ENCODE peak calls at places on chromosomes 16 and 17, in nine cellular contexts. T is PC-3, P is kidney epithelial cell, Y is HFFc6, V is GM13976, M is AG09309, I is IMR-90, E is nephron progenitor cell, X is RWPE1. K is an unnamed sample.
A peak's percentile ranks its signal among the peaks of the same experiment; 100 is the strongest.

GRCh38 chr17:60716766-60717165 is 39.1 kb downstream of the BCAS3 start:
- DNase-seq in T (no peak), P (no peak), Y (no peak), V (no peak), M (no peak), I (no peak), E (no peak), X (no peak), K (no peak)

GRCh38 chr17:2749784-2750181 is 331 bp upstream of the CCDC92B start:
- DNase-seq in T (peak; percentile 66), P (peak; percentile 9), Y (peak; percentile 34), V (peak; percentile 95), M (no peak), I (peak; percentile 57), E (peak; percentile 93), X (peak; percentile 87), K (peak; percentile 62)

GRCh38 chr16:72060405-72060804 is 2.6 kb upstream of the HPR start:
- DNase-seq in T (no peak), P (no peak), Y (no peak), V (no peak), M (no peak), I (no peak), E (no peak), X (no peak), K (no peak)

GRCh38 chr16:65227041-65227835 is 105.4 kb upstream of the CDH11 start:
- DNase-seq in T (no peak), P (no peak), Y (no peak), V (no peak), M (no peak), I (no peak), E (no peak), X (no peak), K (no peak)

GRCh38 chr17:50272711-50273653 is 1.3 kb upstream of the TMEM92 start:
- DNase-seq in T (peak; percentile 63), P (no peak), Y (peak; percentile 25), V (peak; percentile 85), M (no peak), I (peak; percentile 27), E (peak; percentile 93), X (peak; percentile 46), K (no peak)

GRCh38 chr17:17456251-17456650 is 20.5 kb upstream of the MED9 start:
- DNase-seq in T (no peak), P (no peak), Y (no peak), V (no peak), M (no peak), I (no peak), E (no peak), X (no peak), K (no peak)

GRCh38 chr17:17206149-17206912 is at the start of gene PLD6:
- DNase-seq in T (peak; percentile 74), P (peak; percentile 5), Y (peak; percentile 77), V (peak; percentile 97), M (peak; percentile 16), I (peak; percentile 39), E (no peak), X (peak; percentile 79), K (peak; percentile 85)

GRCh38 chr16:22264786-22265185 is 32.4 kb upstream of the POLR3E start:
- DNase-seq in T (no peak), P (no peak), Y (peak; percentile 69), V (no peak), M (no peak), I (no peak), E (no peak), X (no peak), K (no peak)

GRCh38 chr17:47916489-47917208 is 20.6 kb downstream of the SP2 start:
- DNase-seq in T (no peak), P (no peak), Y (no peak), V (no peak), M (no peak), I (no peak), E (no peak), X (no peak), K (no peak)

GRCh38 chr17:58332720-58333395 is 4.3 kb upstream of the TSPOAP1 start:
- DNase-seq in T (no peak), P (no peak), Y (no peak), V (no peak), M (no peak), I (no peak), E (no peak), X (no peak), K (peak; percentile 38)

GRCh38 chr16:11327277-11328171 is 17.7 kb upstream of the RMI2 start:
- DNase-seq in T (no peak), P (no peak), Y (no peak), V (peak; percentile 83), M (no peak), I (no peak), E (no peak), X (no peak), K (no peak)

GRCh38 chr17:16313159-16314090 is 39.8 kb downstream of the CENPV start:
- DNase-seq in T (no peak), P (peak; percentile 80), Y (no peak), V (no peak), M (no peak), I (peak; percentile 88), E (no peak), X (no peak), K (no peak)

GRCh38 chr16:9119795-9120194 is 28.4 kb downstream of the HAPSTR1 start:
- DNase-seq in T (no peak), P (no peak), Y (peak; percentile 78), V (no peak), M (peak; percentile 93), I (peak; percentile 84), E (no peak), X (peak; percentile 26), K (no peak)

GRCh38 chr16:646679-647172 is 2.4 kb upstream of the WDR90 start:
- DNase-seq in T (no peak), P (no peak), Y (no peak), V (no peak), M (no peak), I (no peak), E (no peak), X (no peak), K (no peak)

GRCh38 chr16:647173-647902 is 1.8 kb upstream of the WDR90 start:
- DNase-seq in T (no peak), P (no peak), Y (no peak), V (no peak), M (no peak), I (no peak), E (no peak), X (no peak), K (no peak)

GRCh38 chr16:649646-650045 is 481 bp downstream of the WDR90 start:
- DNase-seq in T (no peak), P (no peak), Y (no peak), V (peak; percentile 45), M (no peak), I (no peak), E (no peak), X (no peak), K (no peak)

GRCh38 chr16:648786-649589 is at the start of gene WDR90:
- DNase-seq in T (peak; percentile 69), P (peak; percentile 62), Y (peak; percentile 80), V (peak; percentile 99), M (peak; percentile 57), I (peak; percentile 86), E (peak; percentile 93), X (peak; percentile 91), K (peak; percentile 92)

GRCh38 chr16:648071-648785 is 937 bp upstream of the WDR90 start:
- DNase-seq in T (no peak), P (no peak), Y (no peak), V (peak; percentile 81), M (no peak), I (no peak), E (no peak), X (peak; percentile 41), K (no peak)
- TF ChIP-seq CTCF in T (peak; percentile 41), P (peak; percentile 53), Y (peak; percentile 67), V (peak; percentile 83), M (peak; percentile 51), I (peak; percentile 37), E (peak; percentile 39), X (peak; percentile 79), K (peak; percentile 49)

GRCh38 chr17:42118545-42118944 is 2.6 kb downstream of the KAT2A start:
- DNase-seq in T (no peak), P (no peak), Y (no peak), V (peak; percentile 67), M (no peak), I (peak; percentile 25), E (no peak), X (no peak), K (no peak)
- TF ChIP-seq CTCF in T (no peak), P (peak; percentile 70), Y (peak; percentile 72), V (peak; percentile 47), M (peak; percentile 62), I (peak; percentile 47), E (peak; percentile 20), X (peak; percentile 41), K (peak; percentile 33)

DNA sequence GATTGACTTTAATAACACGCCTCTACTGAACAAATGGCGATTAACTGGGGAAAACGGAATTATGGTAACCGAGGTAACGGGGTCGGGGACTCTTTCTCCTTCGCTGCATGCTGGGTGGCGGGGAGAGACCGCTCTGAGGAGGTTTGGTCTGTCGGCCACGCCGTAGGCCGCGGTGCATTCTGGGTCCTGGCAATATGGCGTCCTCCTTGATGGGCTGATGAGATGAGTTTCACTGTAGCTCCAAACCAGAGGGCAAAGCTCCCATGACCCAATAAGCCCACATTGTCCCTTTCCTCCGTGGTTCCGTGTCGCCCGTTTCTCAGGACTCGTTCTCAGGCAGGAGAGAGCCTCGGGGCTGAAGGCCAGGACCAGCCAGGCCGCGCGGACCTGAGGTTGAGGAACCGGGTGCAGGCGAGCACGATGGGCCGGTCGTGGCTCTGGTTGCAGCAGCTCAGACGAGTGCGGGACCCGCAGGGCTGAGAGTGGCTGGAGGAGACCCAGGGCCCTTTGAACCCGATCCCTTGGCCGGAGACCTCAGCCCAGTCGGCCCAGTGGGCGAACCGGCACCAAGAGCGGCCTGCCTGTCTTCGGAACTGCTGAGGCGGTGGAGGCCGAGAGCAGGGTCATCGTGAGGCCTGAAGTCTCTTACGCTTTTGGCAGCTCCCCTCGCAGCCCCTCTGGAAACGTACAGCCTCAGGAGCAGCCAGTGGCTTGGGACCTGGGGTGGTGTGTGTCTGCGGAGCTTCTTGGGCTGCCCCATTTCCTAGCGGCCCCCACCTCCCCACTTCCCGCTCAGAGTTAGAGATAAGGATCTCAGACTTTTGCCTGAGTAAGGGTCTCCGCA is at the start of gene RPTOR:
- DNase-seq in T (peak; percentile 93), P (peak; percentile 59), Y (peak; percentile 84), V (peak; percentile 96), M (peak; percentile 37), I (peak; percentile 89), E (peak; percentile 90), X (peak; percentile 90), K (peak; percentile 72)
- TF ChIP-seq CTCF in T (no peak), P (no peak), Y (no peak), V (no peak), M (no peak), I (no peak), E (no peak), X (no peak), K (no peak)

DNA sequence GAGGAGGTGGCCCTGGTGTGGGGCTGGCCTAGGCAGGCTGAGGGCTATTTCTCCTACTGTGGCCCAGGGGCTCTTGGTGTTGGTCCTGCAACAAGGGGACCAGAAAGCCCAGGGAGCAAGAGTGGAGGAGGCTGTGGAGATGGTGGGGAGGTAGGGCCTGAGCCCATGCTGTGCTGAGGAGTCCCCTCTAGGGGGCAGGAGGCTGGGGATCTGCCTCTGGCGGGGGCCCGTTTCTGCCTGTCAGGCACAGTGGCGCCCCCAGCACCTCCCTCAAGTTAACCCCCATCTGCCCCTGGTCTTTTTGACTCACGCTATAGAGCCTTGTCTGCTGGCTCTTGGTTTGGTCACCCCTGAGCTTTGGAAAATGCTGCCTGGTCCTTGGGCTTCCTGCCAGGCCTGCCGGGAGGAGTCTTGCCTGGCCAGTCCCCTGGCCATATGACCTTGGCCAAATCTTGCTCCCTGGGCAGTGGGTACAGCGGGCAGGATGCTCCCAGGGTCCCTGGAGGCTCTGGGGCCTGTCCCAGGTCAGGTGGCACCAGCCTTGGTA is 5.9 kb downstream of the BAIAP2 start:
- DNase-seq in T (peak; percentile 11), P (no peak), Y (peak; percentile 11), V (peak; percentile 73), M (no peak), I (no peak), E (no peak), X (no peak), K (no peak)
- TF ChIP-seq CTCF in T (peak; percentile 61), P (peak; percentile 57), Y (peak; percentile 77), V (peak; percentile 23), M (peak; percentile 58), I (peak; percentile 38), E (peak; percentile 24), X (peak; percentile 46), K (peak; percentile 61)